ENCODE peak calls at places on chromosome 5, in six cellular contexts. E is GM13976; M is T47D; P is A549; X is left colon; F is T-helper 2 cell treated with Interferon-gamma antibody and Interleukin-4, amounts not matched to agents 5 μg/mL and 100 μg/mL, for 36 hours. A is an unnamed sample.

GRCh38 chr5:75054110-75054930 is 2.0 kb upstream of the GCNT4 start:
- DNase-seq in E (no peak), M (no peak), P (no peak), F (no peak), X (peak), A (no peak)

GRCh38 chr5:7897014-7897600 is 28.2 kb downstream of the MTRR start:
- DNase-seq in M (no peak), E (no peak), X (no peak), P (peak), F (peak), A (no peak)

GRCh38 chr5:128551476-128551875 is 13.4 kb upstream of the FBN2 start:
- DNase-seq in F (no peak), M (no peak), E (no peak), P (no peak), X (no peak), A (no peak)

GRCh38 chr5:121572061-121572460 is 279.6 kb upstream of the FTMT start:
- DNase-seq in M (no peak), E (no peak), P (no peak), F (no peak), X (no peak), A (no peak)

GRCh38 chr5:69019665-69020064 is 74.1 kb upstream of the SLC30A5 start:
- DNase-seq in P (no peak), M (no peak), F (no peak), X (no peak), E (no peak), A (no peak)

GRCh38 chr5:94168151-94168550 is 426.8 kb upstream of the POU5F2 start:
- DNase-seq in M (no peak), F (no peak), X (no peak), E (no peak), P (no peak), A (no peak)

GRCh38 chr5:68460147-68460760 is 244.7 kb downstream of the PIK3R1 start:
- DNase-seq in F (peak), P (peak), X (no peak), E (peak), M (no peak), A (no peak)

GRCh38 chr5:178453224-178453623 is 137.0 kb downstream of the COL23A1 start:
- DNase-seq in P (no peak), X (no peak), M (no peak), E (no peak), F (no peak), A (no peak)

GRCh38 chr5:42951169-42951846 is 88.8 kb downstream of the ANXA2R start:
- DNase-seq in P (no peak), E (peak), F (peak), M (no peak), X (peak), A (peak)

GRCh38 chr5:135441256-135441915 is 5.8 kb downstream of the DCANP1 start:
- DNase-seq in M (no peak), E (no peak), P (no peak), X (no peak), F (no peak), A (no peak)

A was measured in NCI-H1417 treated with DMSO at 0.1 percent for 48 hours.